ENCODE peak calls at places on chromosomes 1 and 21, in six cellular contexts. G is SJCRH30, O is NCI-H2029 treated with DMSO at 0.1 percent for 48 hours, M is NCI-H2171 treated with DMSO at 0.1 percent for 48 hours, S is EL, X is esophagus squamous epithelium. K is an unnamed sample.

GRCh38 chr1:46158312-46159281 is 16.3 kb upstream of the TSPAN1 start:
- DNase-seq in X (no peak), M (no peak), O (no peak), S (no peak), G (no peak), K (no peak)

GRCh38 chr1:118507391-118507790 is 322.4 kb upstream of the SPAG17 start:
- DNase-seq in G (no peak), O (no peak), S (no peak), X (no peak), M (no peak), K (no peak)

GRCh38 chr1:247494746-247495145 is 36.8 kb upstream of the OR2B11 start:
- DNase-seq in X (no peak), S (no peak), O (no peak), G (no peak), M (no peak), K (no peak)

GRCh38 chr21:42062543-42063022 is 8.5 kb upstream of the UMODL1 start:
- DNase-seq in M (no peak), S (no peak), O (no peak), G (no peak), X (peak; percentile 39), K (peak; percentile 25)

GRCh38 chr21:37787456-37787855 is 128.8 kb downstream of the KCNJ6 start:
- DNase-seq in M (no peak), X (no peak), G (no peak), O (no peak), S (peak; percentile 94), K (no peak)

GRCh38 chr1:161215079-161215478 is at the start of gene FCER1G:
- DNase-seq in G (no peak), O (no peak), S (no peak), X (no peak), M (no peak), K (no peak)

GRCh38 chr1:8902765-8903164 is 24.3 kb upstream of the ENO1 start:
- DNase-seq in G (no peak), X (no peak), O (no peak), M (no peak), S (peak; percentile 75), K (no peak)

GRCh38 chr1:147924813-147925212 is 3.4 kb upstream of the GPR89B start:
- DNase-seq in G (no peak), O (no peak), S (no peak), M (no peak), X (no peak), K (no peak)

GRCh38 chr1:109080441-109081082 is 4.8 kb upstream of the TAF13 start:
- DNase-seq in S (no peak), G (no peak), X (no peak), O (no peak), M (no peak), K (no peak)

GRCh38 chr1:197622371-197622770 is 152.9 kb downstream of the DENND1B start:
- DNase-seq in O (no peak), S (no peak), G (no peak), M (no peak), X (no peak), K (no peak)

GRCh38 chr1:33169290-33170055 is 12.4 kb downstream of the TRIM62 start:
- DNase-seq in O (no peak), S (peak; percentile 51), G (peak; percentile 56), M (peak; percentile 26), X (no peak), K (peak; percentile 47)

GRCh38 chr21:43930848-43931384 is 65.9 kb downstream of the AGPAT3 start:
- DNase-seq in S (no peak), M (no peak), G (no peak), O (no peak), X (no peak), K (no peak)

GRCh38 chr1:30250338-30251022 is 472.9 kb downstream of the MATN1 start:
- DNase-seq in M (no peak), G (no peak), X (no peak), O (no peak), S (no peak), K (peak; percentile 66)

GRCh38 chr1:110684476-110684875 is 9.7 kb upstream of the KCNA3 start:
- DNase-seq in G (no peak), X (no peak), M (no peak), O (no peak), S (no peak), K (no peak)

GRCh38 chr1:42680921-42681683 is 1.1 kb upstream of the YBX1 start:
- DNase-seq in M (peak; percentile 62), O (peak; percentile 66), X (no peak), S (peak; percentile 19), G (no peak), K (no peak)

GRCh38 chr1:221768444-221769066 is 26.7 kb upstream of the DUSP10 start:
- DNase-seq in X (no peak), S (no peak), G (no peak), O (no peak), M (no peak), K (no peak)

GRCh38 chr1:47995306-47996050 is 1.7 kb downstream of the TRABD2B start:
- DNase-seq in M (no peak), G (no peak), X (no peak), S (no peak), O (no peak), K (no peak)

GRCh38 chr1:179883739-179884138 is 1.7 kb downstream of the TOR1AIP1 start:
- DNase-seq in M (peak; percentile 7), X (no peak), G (no peak), O (no peak), S (peak; percentile 18), K (no peak)

GRCh38 chr21:21247441-21247840 is 249.2 kb downstream of the NCAM2 start:
- DNase-seq in S (peak; percentile 11), X (no peak), G (no peak), M (no peak), O (no peak), K (no peak)

K was measured in DMS153.